ENCODE peak calls at places on chromosomes 4 and X, in four cellular contexts. P is stromal cell of bone marrow, Z is fibroblast of the aortic adventitia, C is COR-L47. I is an unnamed sample.

GRCh38 chrX:31483336-31483735 is 411.5 kb upstream of the FTHL17 start:
- DNase-seq in P (no peak), Z (peak), C (no peak), I (peak)

GRCh38 chr4:6020633-6021032 is 2.4 kb upstream of the C4orf50 start:
- DNase-seq in Z (no peak), P (no peak), C (no peak), I (no peak)

GRCh38 chr4:183430317-183430986 is 14.0 kb upstream of the CDKN2AIP start:
- DNase-seq in P (no peak), C (no peak), Z (no peak), I (no peak)

GRCh38 chrX:78517124-78517523 is 142.0 kb downstream of the RTL3 start:
- DNase-seq in P (no peak), Z (peak), C (no peak), I (no peak)

GRCh38 chrX:112545051-112545450 is 134.7 kb downstream of the LHFPL1 start:
- DNase-seq in C (no peak), Z (no peak), P (no peak), I (no peak)

GRCh38 chr4:22522206-22522605 is 6.3 kb upstream of the ADGRA3 start:
- DNase-seq in C (no peak), P (no peak), Z (no peak), I (no peak)

GRCh38 chr4:81135501-81135900 is 79.5 kb downstream of the PRKG2 start:
- DNase-seq in C (no peak), P (no peak), Z (peak), I (no peak)

GRCh38 chrX:68415289-68415688 is 18.0 kb downstream of the OPHN1 start:
- DNase-seq in C (no peak), P (peak), Z (peak), I (no peak)

GRCh38 chr4:86543560-86544312 is 50.4 kb upstream of the PTPN13 start:
- DNase-seq in P (no peak), C (no peak), Z (peak), I (no peak)

GRCh38 chr4:5785806-5786680 is 75.0 kb downstream of the EVC start:
- DNase-seq in Z (peak), C (no peak), P (peak), I (peak)